ENCODE peak calls at places on chromosomes 1 and 21, in seven cellular contexts. A, I, D, R, T, Q and Z are unnamed samples.

GRCh38 chr1:27427329-27427728 is 34.9 kb downstream of the GPR3 start:
- DNase-seq in R (no peak), T (no peak), I (no peak), Q (no peak), D (no peak), A (no peak), Z (no peak)

GRCh38 chr1:22884806-22885559 is 87.7 kb downstream of the LACTBL1 start:
- DNase-seq in R (no peak), I (no peak), A (no peak), D (no peak), Q (no peak), T (no peak), Z (no peak)

GRCh38 chr1:226985239-226985838 is 45.2 kb downstream of the COQ8A start:
- DNase-seq in T (no peak), A (no peak), D (no peak), Q (no peak), R (no peak), I (no peak), Z (no peak)

GRCh38 chr1:155077346-155077745 is 1.3 kb upstream of the EFNA3 start:
- DNase-seq in T (peak; percentile 35), A (no peak), I (no peak), R (no peak), D (no peak), Q (no peak), Z (no peak)

GRCh38 chr1:202270871-202271326 is 70.8 kb downstream of the UBE2T start:
- DNase-seq in A (no peak), T (no peak), I (peak; percentile 30), R (peak; percentile 90), D (no peak), Q (no peak), Z (peak; percentile 98)

GRCh38 chr1:182122265-182122664 is 60.8 kb upstream of the ZNF648 start:
- DNase-seq in A (no peak), D (no peak), Q (no peak), I (no peak), T (no peak), R (no peak), Z (no peak)

GRCh38 chr1:247747616-247748015 is 325 bp downstream of the OR14A2 start:
- DNase-seq in T (no peak), I (no peak), R (no peak), D (no peak), A (no peak), Q (peak; percentile 20), Z (no peak)

GRCh38 chr1:221100196-221100950 is 221.1 kb downstream of the HLX start:
- DNase-seq in A (peak; percentile 90), T (no peak), I (no peak), Q (peak; percentile 87), R (no peak), D (no peak), Z (no peak)

GRCh38 chr1:187070076-187070475 is 241.3 kb downstream of the PLA2G4A start:
- DNase-seq in T (no peak), A (peak; percentile 12), R (no peak), I (peak; percentile 8), D (no peak), Q (peak; percentile 3), Z (no peak)

GRCh38 chr1:14553711-14554110 is 44.8 kb upstream of the KAZN start:
- DNase-seq in T (no peak), I (no peak), R (no peak), A (no peak), D (no peak), Q (no peak), Z (no peak)

GRCh38 chr21:38498057-38498833 is at the start of gene ERG:
- DNase-seq in Q (no peak), R (no peak), I (no peak), D (no peak), A (no peak), T (no peak), Z (no peak)

GRCh38 chr1:174949061-174949460 is 50.7 kb upstream of the CACYBP start:
- DNase-seq in Q (no peak), I (no peak), T (no peak), D (no peak), A (no peak), R (no peak), Z (no peak)

GRCh38 chr21:45877821-45878469 is 103.6 kb upstream of the COL6A1 start:
- DNase-seq in D (no peak), I (no peak), T (no peak), Q (peak; percentile 30), A (no peak), R (no peak), Z (no peak)

GRCh38 chr1:226095286-226095685 is 32.8 kb downstream of the H3-3A start:
- DNase-seq in T (no peak), A (no peak), I (no peak), R (no peak), Q (no peak), D (no peak), Z (no peak)

GRCh38 chr1:15275921-15276683 is 29.1 kb downstream of the FHAD1 start:
- DNase-seq in Q (no peak), T (no peak), R (no peak), I (no peak), A (no peak), D (no peak), Z (no peak)

GRCh38 chr1:233909195-233909594 is 4.7 kb downstream of the SLC35F3 start:
- DNase-seq in A (peak; percentile 34), I (no peak), Q (peak; percentile 81), R (no peak), T (no peak), D (no peak), Z (no peak)